ENCODE peak calls at places on chromosome 1, in five cellular contexts. L is breast epithelium, D is tibial nerve, U is left lung, P is SJSA1. F is an unnamed sample. For H3K9me3, the result is how much of the 10 kb centered on the place peaks cover.

GRCh38 chr1:58919226-58919985 is 135.6 kb upstream of the JUN start:
- DNase-seq in U (no peak), P (no peak), D (no peak), L (no peak), F (no peak)

GRCh38 chr1:118788372-118788955 is 199.7 kb downstream of the TBX15 start:
- DNase-seq in D (no peak), U (no peak), P (no peak), L (no peak), F (no peak)

GRCh38 chr1:234772345-234773147 is 162.6 kb upstream of the IRF2BP2 start:
- DNase-seq in L (peak), U (peak), P (peak), D (no peak), F (peak)

GRCh38 chr1:232611834-232612233 is 18.1 kb downstream of the SIPA1L2 start:
- DNase-seq in D (no peak), U (no peak), P (no peak), L (no peak), F (no peak)

GRCh38 chr1:8349961-8350360 is 32.0 kb downstream of the SLC45A1 start:
- DNase-seq in L (no peak), U (peak), D (no peak), P (no peak), F (no peak)

GRCh38 chr1:193058529-193059281 is 455 bp downstream of the UCHL5 start:
- DNase-seq in U (peak), P (no peak), L (peak), D (peak), F (no peak)

GRCh38 chr1:176843352-176844297 is 320.9 kb downstream of the ASTN1 start:
- DNase-seq in L (no peak), D (peak), P (peak), U (no peak), F (no peak)

GRCh38 chr1:171220551-171221175 is 27.6 kb upstream of the FMO1 start:
- DNase-seq in L (no peak), U (no peak), D (no peak), P (peak), F (no peak)

GRCh38 chr1:207461649-207462048 is 7.5 kb downstream of the CR2 start:
- DNase-seq in L (no peak), U (no peak), D (no peak), P (no peak), F (no peak)

GRCh38 chr1:204830671-204831585 is 39.7 kb upstream of the NFASC start:
- DNase-seq in P (no peak), U (no peak), L (no peak), D (no peak), F (no peak)

GRCh38 chr1:36366091-36366661 is 19.5 kb downstream of the STK40 start:
- DNase-seq in P (peak), U (no peak), D (no peak), L (no peak), F (no peak)

GRCh38 chr1:223504741-223505140 is 111.5 kb downstream of the CCDC185 start:
- DNase-seq in L (no peak), P (no peak), U (no peak), D (no peak), F (no peak)

GRCh38 chr1:109197163-109198042 is 16.3 kb upstream of the SARS1 start:
- DNase-seq in U (no peak), D (no peak), L (no peak), P (peak), F (peak)

GRCh38 chr1:48302652-48303051 is 80.1 kb downstream of the SLC5A9 start:
- DNase-seq in P (no peak), U (no peak), D (no peak), L (no peak), F (no peak)

GRCh38 chr1:223411309-223411708 is 18.1 kb downstream of the CCDC185 start:
- DNase-seq in D (no peak), P (peak), U (no peak), L (no peak), F (no peak)

GRCh38 chr1:15703562-15703961 is 19.4 kb downstream of the PLEKHM2 start:
- DNase-seq in D (peak), L (no peak), P (peak), U (peak), F (no peak)

GRCh38 chr1:60088620-60089155 is 15.1 kb upstream of the C1orf87 start:
- DNase-seq in D (no peak), P (no peak), U (no peak), L (no peak), F (no peak)

GRCh38 chr1:30046751-30047150 is 676.6 kb downstream of the MATN1 start:
- DNase-seq in P (no peak), L (no peak), U (peak), D (no peak), F (no peak)

GRCh38 chr1:244836135-244836521 is 670 bp downstream of the COX20 start:
- DNase-seq in P (peak), U (no peak), L (no peak), D (peak), F (no peak)

GRCh38 chr1:224542783-224543440 is 73.2 kb upstream of the CNIH3 start:
- DNase-seq in D (no peak), L (no peak), U (no peak), P (peak), F (no peak)

GRCh38 chr1:198024782-198025181 is 107.6 kb downstream of the LHX9 start:
- DNase-seq in L (no peak), D (no peak), P (no peak), U (no peak), F (no peak)

GRCh38 chr1:235749755-235750300 is 100.2 kb upstream of the GNG4 start:
- DNase-seq in D (no peak), P (no peak), U (no peak), L (no peak), F (no peak)

GRCh38 chr1:68112835-68113243 is 62.4 kb upstream of the DIRAS3 start:
- DNase-seq in L (no peak), D (no peak), P (peak), U (no peak), F (no peak)

GRCh38 chr1:248366609-248367008 is 5.1 kb downstream of the OR2T4 start:
- DNase-seq in D (no peak), L (no peak), U (no peak), P (no peak), F (no peak)
- H3K9me3 ChIP-seq in D (under half), L (under half), U (under half), P (under half), F (under half)

DNA sequence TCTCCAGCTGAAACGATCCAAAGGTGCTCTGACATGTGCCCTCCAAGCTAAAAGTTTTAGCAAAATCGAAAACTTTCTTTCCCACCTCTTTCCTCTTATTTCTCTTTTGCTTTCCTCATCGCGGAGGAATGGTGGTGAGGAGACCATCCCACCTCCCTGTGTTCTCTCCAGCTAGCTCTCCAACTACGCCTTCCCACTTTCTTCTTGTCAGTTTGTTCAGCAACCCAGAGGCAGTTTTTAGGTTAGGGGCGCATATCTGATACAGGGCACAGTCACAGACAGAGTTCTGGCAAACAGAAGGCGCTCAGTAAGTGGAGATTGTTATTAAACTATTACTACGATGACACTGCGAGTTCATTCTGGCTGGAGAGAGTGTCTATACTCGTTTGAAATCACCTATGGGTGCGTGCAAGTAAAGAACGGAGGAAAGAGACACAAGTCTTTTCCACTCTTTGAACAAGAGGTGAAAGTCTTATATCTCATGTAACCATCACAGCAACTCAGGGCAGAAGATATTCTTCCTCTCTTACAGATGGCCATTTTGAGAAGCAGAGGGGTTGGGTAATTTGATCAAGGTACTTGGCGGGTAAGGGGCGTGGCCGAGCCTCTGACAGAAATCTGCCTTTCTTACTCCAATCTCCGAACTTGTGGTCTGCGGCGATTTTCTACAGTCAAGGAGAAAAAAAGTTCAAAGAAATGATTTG is 13.9 kb downstream of the HLX start:
- DNase-seq in P (no peak), D (no peak), L (no peak), U (no peak), F (no peak)
- H3K9me3 ChIP-seq in P (under half), D (under half), L (under half), U (under half), F (under half)

GRCh38 chr1:158371188-158371953 is 17.7 kb downstream of the CD1E start:
- DNase-seq in L (no peak), D (no peak), P (no peak), U (no peak), F (no peak)

GRCh38 chr1:158362501-158362900 is 8.8 kb downstream of the CD1E start:
- DNase-seq in D (no peak), U (no peak), L (no peak), P (no peak), F (no peak)

GRCh38 chr1:158362941-158363340 is 9.2 kb downstream of the CD1E start:
- DNase-seq in L (no peak), U (no peak), P (no peak), D (no peak), F (no peak)

GRCh38 chr1:158366783-158367182 is 13.1 kb downstream of the CD1E start:
- DNase-seq in P (no peak), L (no peak), U (no peak), D (no peak), F (no peak)
- H3K9me3 ChIP-seq in P (under half), L (under half), U (under half), D (under half), F (under half)

DNA sequence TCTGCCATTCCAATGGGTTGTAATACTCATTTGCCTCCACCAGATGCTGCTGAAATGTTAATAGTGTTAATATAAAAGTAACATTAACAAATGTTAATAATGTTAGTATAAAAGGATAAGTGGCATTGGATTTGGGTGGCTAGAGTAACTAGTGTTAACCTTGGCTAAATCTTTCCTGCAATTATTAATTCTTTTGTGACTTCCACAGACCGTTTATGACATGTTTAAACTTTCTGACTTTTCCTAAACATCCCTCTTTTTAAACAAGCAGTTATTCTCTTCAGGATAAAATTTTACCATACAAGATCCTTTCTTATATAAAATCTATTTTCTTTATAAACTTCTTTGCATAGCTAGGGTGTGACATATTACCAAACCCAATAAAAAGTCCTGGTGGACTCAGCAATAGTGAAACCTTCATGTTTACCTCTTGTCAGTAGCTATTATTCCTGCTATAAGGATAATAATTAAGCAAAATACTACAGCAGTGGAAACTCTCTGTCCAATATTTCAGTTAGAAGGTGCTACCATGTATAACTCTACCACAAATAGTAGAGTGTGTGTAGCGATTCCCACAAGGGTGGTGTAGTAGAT is 41.5 kb downstream of the CCDC30 start:
- DNase-seq in L (no peak), U (no peak), P (no peak), D (no peak), F (no peak)
- H3K9me3 ChIP-seq in L (under half), U (half or more), P (under half), D (under half), F (under half)

GRCh38 chr1:185837711-185838110 is 103.5 kb downstream of the HMCN1 start:
- DNase-seq in U (no peak), P (no peak), L (no peak), D (no peak), F (no peak)
- H3K9me3 ChIP-seq in U (under half), P (under half), L (under half), D (under half), F (under half)

GRCh38 chr1:247100676-247101279 is 3.4 kb downstream of the ZNF669 start:
- DNase-seq in D (no peak), U (no peak), L (no peak), P (no peak), F (no peak)

GRCh38 chr1:247096112-247096511 is 8.0 kb downstream of the ZNF669 start:
- DNase-seq in D (no peak), P (no peak), U (no peak), L (no peak), F (no peak)

GRCh38 chr1:247096958-247097357 is 7.2 kb downstream of the ZNF669 start:
- DNase-seq in D (no peak), P (no peak), L (no peak), U (no peak), F (no peak)

GRCh38 chr1:247102381-247102780 is 1.8 kb downstream of the ZNF669 start:
- DNase-seq in D (no peak), L (no peak), U (no peak), P (no peak), F (no peak)

DNA sequence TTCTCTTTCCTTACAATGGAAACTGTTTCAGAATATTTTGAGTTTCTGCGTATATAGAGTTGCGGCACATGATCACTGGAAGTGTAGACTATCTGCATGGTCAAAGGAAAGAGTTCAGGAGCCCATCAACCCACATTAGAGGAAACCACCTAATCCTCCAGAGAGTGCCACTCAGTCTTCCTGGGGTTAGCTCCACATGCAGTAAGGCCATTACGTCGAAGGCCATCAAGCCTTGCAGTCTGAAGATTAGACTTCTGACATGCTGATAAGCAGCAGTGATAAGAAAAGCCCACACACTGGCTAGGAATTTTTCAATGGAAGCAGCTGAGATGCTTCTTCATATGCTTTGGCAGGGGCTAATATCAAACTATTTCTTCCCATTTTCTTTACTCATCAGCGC is 7.6 kb downstream of the ZNF669 start:
- DNase-seq in U (no peak), P (no peak), L (no peak), D (no peak), F (no peak)
- H3K9me3 ChIP-seq in U (half or more), P (under half), L (under half), D (under half), F (under half)

F was measured in RWPE2.